ENCODE peak calls at places on chromosomes 6 and 20, in seven cellular contexts. C is T-cell; I is Kasumi-1; J is bronchial epithelial cell; S is activated CD4-positive, CD25-positive, alpha-beta regulatory T cell; U is AG08395; O is nephron progenitor cell. V is an unnamed sample.

GRCh38 chr6:93017213-93017612 is 402.1 kb downstream of the EPHA7 start:
- DNase-seq in O (no peak), C (no peak), I (peak; percentile 6), J (no peak), S (no peak), U (no peak), V (no peak)

GRCh38 chr20:20663841-20664240 is 48.6 kb downstream of the RALGAPA2 start:
- DNase-seq in C (no peak), I (no peak), O (no peak), U (no peak), J (peak; percentile 23), S (no peak), V (no peak)

GRCh38 chr6:44662461-44663121 is 275.1 kb downstream of the CDC5L start:
- DNase-seq in O (no peak), S (no peak), J (no peak), C (no peak), U (no peak), I (no peak), V (no peak)

GRCh38 chr6:72554761-72555221 is 67.1 kb upstream of the KCNQ5 start:
- DNase-seq in J (peak; percentile 33), I (no peak), C (no peak), S (no peak), U (peak; percentile 9), O (no peak), V (no peak)

GRCh38 chr20:53829706-53830521 is 236.3 kb upstream of the ZNF217 start:
- DNase-seq in C (no peak), O (no peak), S (no peak), U (peak; percentile 42), I (peak; percentile 15), J (peak; percentile 40), V (no peak)

GRCh38 chr20:49286689-49287551 is 9.1 kb upstream of the ZNFX1 start:
- DNase-seq in S (no peak), I (peak; percentile 56), C (no peak), O (no peak), U (no peak), J (peak; percentile 91), V (no peak)

GRCh38 chr20:48197034-48197433 is 411.8 kb upstream of the SULF2 start:
- DNase-seq in S (no peak), J (no peak), C (no peak), O (no peak), I (no peak), U (no peak), V (no peak)

GRCh38 chr6:89984926-89985743 is 90.9 kb downstream of the GJA10 start:
- DNase-seq in S (no peak), O (peak; percentile 38), U (peak; percentile 61), I (no peak), C (no peak), J (peak; percentile 54), V (no peak)

GRCh38 chr6:35050291-35050987 is 90.7 kb downstream of the TCP11 start:
- DNase-seq in S (no peak), J (no peak), O (no peak), I (no peak), C (no peak), U (no peak), V (no peak)

GRCh38 chr20:35463455-35464300 is 8.3 kb downstream of the CEP250 start:
- DNase-seq in U (peak; percentile 78), C (peak; percentile 53), S (peak; percentile 15), I (peak; percentile 91), O (peak; percentile 72), J (peak; percentile 61), V (peak; percentile 8)

GRCh38 chr6:15242937-15243614 is 2.8 kb upstream of the JARID2 start:
- DNase-seq in U (no peak), S (no peak), C (no peak), I (no peak), J (no peak), O (no peak), V (no peak)

GRCh38 chr6:71239694-71240093 is 48.9 kb upstream of the OGFRL1 start:
- DNase-seq in O (no peak), J (no peak), U (no peak), S (no peak), C (no peak), I (no peak), V (no peak)

GRCh38 chr6:54366647-54367327 is 58.5 kb downstream of the TINAG start:
- DNase-seq in U (peak; percentile 17), J (peak; percentile 72), S (no peak), I (no peak), C (no peak), O (no peak), V (no peak)

GRCh38 chr20:49790077-49790798 is 22.4 kb upstream of the SLC9A8 start:
- DNase-seq in U (peak; percentile 67), C (no peak), O (no peak), I (peak; percentile 52), J (no peak), S (no peak), V (no peak)

GRCh38 chr6:135702955-135703499 is 148.5 kb upstream of the PDE7B start:
- DNase-seq in U (no peak), J (no peak), I (no peak), S (no peak), O (no peak), C (no peak), V (no peak)

GRCh38 chr6:1611322-1611571 is 1.5 kb downstream of the FOXC1 start:
- DNase-seq in S (no peak), C (no peak), J (no peak), I (no peak), O (no peak), U (peak; percentile 62), V (no peak)

GRCh38 chr6:156273065-156273711 is 504.0 kb upstream of the ARID1B start:
- DNase-seq in J (no peak), S (no peak), U (no peak), I (no peak), C (no peak), O (no peak), V (no peak)

GRCh38 chr6:39430968-39431523 is 108.5 kb upstream of the KCNK16 start:
- DNase-seq in S (no peak), C (no peak), O (peak; percentile 32), I (no peak), U (peak; percentile 61), J (peak; percentile 13), V (no peak)

GRCh38 chr20:23049201-23049932 is at the start of gene THBD:
- DNase-seq in I (peak; percentile 34), J (peak; percentile 82), S (no peak), U (peak; percentile 59), O (peak; percentile 48), C (no peak), V (no peak)